ENCODE peak calls at places on chromosomes 12 and 14, in five cellular contexts. M is GM12878, S is HCT116, P is HepG2, D is K562. Y is an unnamed sample.

GRCh38 chr12:100584261-100584660 is 10.8 kb downstream of the GAS2L3 start:
- DNase-seq in D (no peak), S (no peak), M (no peak), P (no peak), Y (no peak)

GRCh38 chr14:60106341-60106740 is 14.6 kb downstream of the PCNX4 start:
- DNase-seq in P (no peak), M (no peak), D (no peak), S (no peak), Y (no peak)

GRCh38 chr12:47022296-47022695 is 57.1 kb upstream of the PCED1B start:
- DNase-seq in P (no peak), D (no peak), S (no peak), M (no peak), Y (no peak)

GRCh38 chr12:57012600-57013465 is 3.5 kb downstream of the TAC3 start:
- DNase-seq in S (no peak), P (no peak), M (peak; percentile 32), D (no peak), Y (no peak)

GRCh38 chr12:49622501-49623141 is 740 bp upstream of the PRPF40B start:
- DNase-seq in D (no peak), S (no peak), P (no peak), M (peak; percentile 55), Y (no peak)

GRCh38 chr12:67651380-67651695 is 2.8 kb downstream of the DYRK2 start:
- DNase-seq in M (no peak), P (peak; percentile 4), S (no peak), D (no peak), Y (no peak)

GRCh38 chr12:11797317-11797913 is 147.9 kb downstream of the ETV6 start:
- DNase-seq in D (no peak), P (peak; percentile 28), M (no peak), S (no peak), Y (no peak)

GRCh38 chr12:132071837-132072384 is 72.2 kb downstream of the DDX51 start:
- DNase-seq in M (no peak), D (no peak), S (no peak), P (no peak), Y (no peak)

GRCh38 chr14:54423991-54424390 is 17.2 kb downstream of the CNIH1 start:
- DNase-seq in S (no peak), M (no peak), D (no peak), P (no peak), Y (no peak)

GRCh38 chr14:99736600-99737371 is 52.7 kb downstream of the CYP46A1 start:
- DNase-seq in S (no peak), D (no peak), M (no peak), P (no peak), Y (no peak)

GRCh38 chr14:88333036-88333435 is 10.0 kb upstream of the KCNK10 start:
- DNase-seq in M (no peak), D (no peak), P (no peak), S (no peak), Y (no peak)

GRCh38 chr12:5273709-5274108 is 158.2 kb upstream of the NTF3 start:
- DNase-seq in P (no peak), S (no peak), D (no peak), M (no peak), Y (no peak)

GRCh38 chr12:82383930-82384513 is 25.7 kb downstream of the METTL25 start:
- DNase-seq in P (no peak), D (no peak), S (no peak), M (no peak), Y (no peak)

GRCh38 chr14:103788086-103788485 is 59.3 kb downstream of the PPP1R13B start:
- DNase-seq in P (no peak), S (no peak), M (no peak), D (no peak), Y (no peak)

GRCh38 chr12:1933342-1933992 is 15.0 kb upstream of the CACNA2D4 start:
- DNase-seq in P (no peak), D (no peak), M (no peak), S (no peak), Y (peak; percentile 51)

GRCh38 chr12:106978035-106978800 is 8.7 kb downstream of the MTERF2 start:
- DNase-seq in S (no peak), P (peak; percentile 31), M (no peak), D (no peak), Y (no peak)

GRCh38 chr12:98635657-98636323 is 8.8 kb downstream of the IKBIP start:
- DNase-seq in S (peak; percentile 39), P (peak; percentile 20), M (peak; percentile 44), D (no peak), Y (no peak)

GRCh38 chr12:92411687-92412086 is 266.0 kb upstream of the BTG1 start:
- DNase-seq in S (no peak), P (no peak), M (no peak), D (no peak), Y (no peak)

GRCh38 chr12:43978546-43978945 is 142.7 kb downstream of the TMEM117 start:
- DNase-seq in D (no peak), M (no peak), P (no peak), S (no peak), Y (no peak)

GRCh38 chr12:127130506-127131100 is 1136.4 kb upstream of the TMEM132C start:
- DNase-seq in S (no peak), D (no peak), M (no peak), P (no peak), Y (no peak)

GRCh38 chr14:56153271-56153670 is 35.1 kb downstream of the PELI2 start:
- DNase-seq in D (no peak), M (no peak), P (no peak), S (no peak), Y (no peak)

GRCh38 chr12:96401061-96401871 is 1.0 kb upstream of the CDK17 start:
- DNase-seq in S (peak; percentile 51), P (peak; percentile 45), D (peak; percentile 42), M (peak; percentile 72), Y (no peak)

GRCh38 chr14:71001742-71002141 is 94.5 kb downstream of the PCNX1 start:
- DNase-seq in S (no peak), M (no peak), P (peak; percentile 18), D (peak; percentile 3), Y (no peak)

GRCh38 chr12:10331642-10332239 is 24.1 kb downstream of the KLRD1 start:
- DNase-seq in M (no peak), D (peak; percentile 17), S (peak; percentile 56), P (peak; percentile 49), Y (no peak)

GRCh38 chr12:70660620-70661219 is 23.5 kb upstream of the PTPRB start:
- DNase-seq in P (no peak), M (no peak), S (peak; percentile 18), D (peak; percentile 27), Y (no peak)

GRCh38 chr12:121239335-121239678 is 29.4 kb downstream of the P2RX4 start:
- DNase-seq in S (no peak), P (no peak), M (no peak), D (no peak), Y (no peak)

GRCh38 chr12:63317880-63318279 is 166.9 kb upstream of the AVPR1A start:
- DNase-seq in D (no peak), S (no peak), M (no peak), P (no peak), Y (no peak)

GRCh38 chr14:54818201-54819133 is 84.2 kb downstream of the GCH1 start:
- DNase-seq in M (no peak), D (peak; percentile 24), S (no peak), P (peak; percentile 18), Y (no peak)

GRCh38 chr12:52178443-52178842 is 13.4 kb downstream of the KRT80 start:
- DNase-seq in D (no peak), S (no peak), P (no peak), M (no peak), Y (no peak)
- H3K4me3 ChIP-seq in D (no peak overlapping the region), S (no peak overlapping the region), P (no peak overlapping the region), M (no peak overlapping the region), Y (no peak overlapping the region)

GRCh38 chr12:116142936-116143882 is 134.3 kb downstream of the MED13L start:
- DNase-seq in M (no peak), P (no peak), S (no peak), D (no peak), Y (no peak)
- TF ChIP-seq ATF3 in M (no peak), P (no peak), S (no peak), D (no peak), Y (no peak)

GRCh38 chr12:69435644-69436043 is 34.5 kb upstream of the FRS2 start:
- DNase-seq in M (no peak), D (no peak), P (no peak), S (no peak), Y (no peak)
- TF ChIP-seq YY1 in M (no peak), D (no peak), P (no peak), S (no peak), Y (no peak)

DNA sequence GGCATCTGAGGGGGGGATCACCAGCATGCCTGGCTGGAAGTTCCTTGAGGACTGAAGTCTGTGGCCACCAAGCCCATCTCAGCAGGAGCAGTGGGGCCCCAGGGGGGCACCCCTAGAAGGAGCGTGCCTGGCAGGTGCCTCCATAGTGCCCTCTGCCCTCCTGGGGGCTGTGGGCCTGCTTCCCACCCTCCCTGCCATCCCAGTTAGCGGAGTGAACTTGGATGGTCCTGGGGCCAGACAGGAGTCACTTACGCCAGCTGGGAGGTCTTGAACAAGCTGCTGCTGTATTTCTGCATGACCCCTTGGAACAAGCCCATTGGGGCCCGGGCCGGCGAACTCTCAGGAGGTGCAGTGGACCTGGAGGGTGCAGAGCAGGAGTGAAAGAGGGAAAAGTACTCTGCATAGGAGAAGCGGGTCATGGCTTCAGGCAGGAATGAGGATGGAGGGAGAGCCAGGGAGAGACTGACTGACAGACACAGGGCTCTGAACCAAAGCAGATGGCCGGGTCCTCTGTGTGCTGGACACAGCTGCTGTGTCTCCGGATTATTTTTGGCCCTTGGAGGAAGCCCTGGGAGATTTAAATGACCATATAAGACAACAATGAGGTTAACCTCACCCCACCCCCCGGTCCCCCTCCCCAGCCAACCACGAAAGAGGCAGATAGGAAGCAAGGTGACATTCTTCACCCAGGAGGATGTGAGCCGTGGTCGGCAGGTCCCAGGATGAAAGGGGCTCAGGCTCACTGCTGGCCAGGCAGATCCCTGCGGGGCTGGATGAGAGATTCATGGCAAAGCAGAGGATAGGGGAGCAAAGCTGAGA is 19.6 kb downstream of the ASB2 start:
- DNase-seq in P (no peak), D (no peak), M (no peak), S (no peak), Y (no peak)
- H3K4me3 ChIP-seq in P (no peak overlapping the region), D (no peak overlapping the region), M (peak overlapping the region; percentile 70), S (no peak overlapping the region), Y (no peak overlapping the region)